ENCODE peak calls at places on chromosomes 5 and 9, in six cellular contexts. U, S, P, Z, X and W are unnamed samples.

GRCh38 chr5:78547731-78548189 is 100.8 kb downstream of the LHFPL2 start:
- DNase-seq in U (peak), S (peak), P (peak), Z (no peak), X (peak), W (peak)

GRCh38 chr5:172211676-172212075 is 17.7 kb downstream of the EFCAB9 start:
- DNase-seq in U (no peak), S (no peak), P (no peak), Z (no peak), X (no peak), W (no peak)

GRCh38 chr5:39224196-39224754 is 4.9 kb upstream of the FYB1 start:
- DNase-seq in U (no peak), S (no peak), P (peak), Z (peak), X (no peak), W (no peak)

GRCh38 chr9:131776473-131776872 is 36.6 kb upstream of the RAPGEF1 start:
- DNase-seq in U (peak), S (no peak), P (no peak), Z (peak), X (peak), W (no peak)

GRCh38 chr9:93822229-93822628 is 132.9 kb downstream of the BARX1 start:
- DNase-seq in U (no peak), S (no peak), P (no peak), Z (no peak), X (no peak), W (no peak)

GRCh38 chr5:98341038-98341710 is 432.3 kb upstream of the RGMB start:
- DNase-seq in U (peak), S (no peak), P (no peak), Z (no peak), X (peak), W (peak)

GRCh38 chr5:4384649-4385048 is 755.5 kb upstream of the ADAMTS16 start:
- DNase-seq in U (no peak), S (no peak), P (no peak), Z (no peak), X (no peak), W (no peak)

GRCh38 chr5:41621420-41621819 is 111.0 kb upstream of the PLCXD3 start:
- DNase-seq in U (no peak), S (no peak), P (no peak), Z (no peak), X (no peak), W (no peak)

GRCh38 chr9:17031546-17031945 is 103.3 kb upstream of the CNTLN start:
- DNase-seq in U (no peak), S (no peak), P (no peak), Z (no peak), X (no peak), W (no peak)

GRCh38 chr9:129835860-129836223 is 584 bp downstream of the USP20 start:
- DNase-seq in U (no peak), S (no peak), P (no peak), Z (peak), X (no peak), W (no peak)

GRCh38 chr5:113776832-113777525 is 263.5 kb downstream of the YTHDC2 start:
- DNase-seq in U (no peak), S (no peak), P (no peak), Z (no peak), X (peak), W (no peak)

GRCh38 chr5:159286420-159287035 is 23.4 kb downstream of the UBLCP1 start:
- DNase-seq in U (peak), S (no peak), P (no peak), Z (peak), X (peak), W (no peak)

GRCh38 chr5:31962321-31962720 is 211.8 kb downstream of the GOLPH3 start:
- DNase-seq in U (no peak), S (no peak), P (no peak), Z (no peak), X (no peak), W (no peak)

GRCh38 chr5:8061140-8061469 is 192.2 kb downstream of the MTRR start:
- DNase-seq in U (no peak), S (no peak), P (no peak), Z (no peak), X (no peak), W (no peak)

GRCh38 chr9:108434502-108434901 is 421.3 kb downstream of the ACTL7B start:
- DNase-seq in U (no peak), S (no peak), P (no peak), Z (no peak), X (no peak), W (no peak)

GRCh38 chr5:72244862-72245371 is 75.1 kb downstream of the MRPS27 start:
- DNase-seq in U (no peak), S (no peak), P (no peak), Z (peak), X (peak), W (no peak)

DNA sequence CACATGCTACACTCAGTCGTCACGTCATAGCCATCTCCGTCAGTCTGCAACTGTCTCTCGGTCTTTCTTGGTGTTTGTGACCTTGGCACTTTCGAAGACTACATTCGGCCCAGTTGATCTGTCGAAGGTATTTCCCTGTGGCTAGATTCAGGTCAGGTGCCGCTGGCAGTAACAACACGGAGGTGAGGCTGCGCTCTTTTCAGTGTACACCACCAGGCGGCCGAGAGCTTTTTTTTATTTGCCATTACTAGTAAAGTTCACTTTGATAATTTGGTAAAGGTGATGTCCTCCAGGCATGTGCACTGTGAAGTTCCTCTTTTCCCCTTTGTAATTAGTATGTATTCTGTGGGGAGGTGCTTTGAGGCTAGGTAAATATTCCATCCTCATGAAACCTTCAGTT is 49.7 kb downstream of the RNF130 start:
- DNase-seq in U (no peak), S (no peak), P (no peak), Z (no peak), X (no peak), W (no peak)
- TF ChIP-seq CTCF in U (no peak), S (no peak), P (no peak), Z (peak), X (no peak), W (no peak)

GRCh38 chr9:36398745-36399144 is 1.3 kb downstream of the RNF38 start:
- DNase-seq in U (no peak), S (no peak), P (no peak), Z (no peak), X (peak), W (peak)
- H3K4me3 ChIP-seq in U (peak), S (no peak), P (no peak), Z (peak), X (peak), W (peak)

DNA sequence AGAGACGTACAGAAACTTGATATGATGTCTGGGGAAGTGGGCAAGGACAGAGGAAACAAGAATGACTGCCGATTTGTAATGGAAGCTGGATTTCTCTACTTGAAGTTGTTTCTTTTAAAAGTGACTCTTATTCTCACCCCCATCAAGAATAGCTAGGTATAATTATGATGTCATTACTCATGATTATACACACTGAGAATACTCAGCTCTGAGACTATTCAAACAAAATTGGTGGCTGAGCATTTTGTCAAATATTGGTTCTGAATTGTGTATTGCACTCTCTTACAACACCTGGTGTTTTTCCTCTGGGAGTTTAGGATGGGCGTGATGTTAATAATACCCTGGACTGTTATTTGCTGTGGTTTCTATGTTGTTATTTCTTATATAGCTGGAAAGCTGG is 46.3 kb downstream of the MAST4 start:
- DNase-seq in U (no peak), S (no peak), P (no peak), Z (no peak), X (no peak), W (no peak)
- TF ChIP-seq CTCF in U (no peak), S (no peak), P (no peak), Z (no peak), X (no peak), W (no peak)

DNA sequence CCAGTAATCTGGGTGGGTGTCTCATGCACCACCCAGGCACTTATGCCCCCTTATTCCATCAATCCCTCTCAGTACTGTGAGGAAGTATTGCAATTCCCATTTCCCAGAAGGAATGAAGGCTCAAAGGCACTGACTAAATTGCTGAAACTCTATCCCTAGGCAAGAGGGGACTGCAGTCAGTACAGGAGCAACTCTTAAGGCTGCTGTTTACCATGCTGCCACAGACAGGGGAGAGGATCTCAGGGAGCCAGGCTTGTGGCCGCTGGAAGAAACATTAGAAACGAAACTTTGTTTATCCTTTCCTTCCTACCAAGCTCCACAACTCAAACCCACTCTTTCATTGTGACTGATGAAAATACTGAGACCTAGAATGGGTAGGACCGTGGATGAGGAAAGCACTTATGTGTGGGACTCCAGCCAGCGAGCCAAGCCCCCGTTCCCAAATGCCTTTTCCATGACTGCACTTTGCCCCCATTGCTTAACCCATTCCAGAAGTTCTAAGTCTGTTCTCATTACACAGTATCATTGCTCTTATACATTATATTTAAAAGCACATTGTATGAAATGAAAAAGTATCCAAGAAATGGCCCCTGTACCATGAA is 54.3 kb downstream of the TLE1 start:
- DNase-seq in U (no peak), S (no peak), P (no peak), Z (no peak), X (no peak), W (no peak)
- H3K4me3 ChIP-seq in U (no peak), S (no peak), P (no peak), Z (no peak), X (no peak), W (no peak)